ENCODE peak calls at places on chromosomes 2 and 18, in four cellular contexts. I is colonic mucosa, V is HFF-Myc, U is brain microvascular endothelial cell. F is an unnamed sample.

GRCh38 chr2:43129676-43130547 is 96.5 kb downstream of the ZFP36L2 start:
- DNase-seq in I (no peak), V (no peak), U (no peak), F (peak)

GRCh38 chr2:15177103-15177502 is 384.0 kb downstream of the NBAS start:
- DNase-seq in V (no peak), I (no peak), U (peak), F (no peak)

GRCh38 chr2:47298739-47299138 is 104.2 kb upstream of the MSH2 start:
- DNase-seq in U (no peak), I (no peak), V (no peak), F (no peak)

GRCh38 chr18:69580107-69580506 is 179.4 kb downstream of the DOK6 start:
- DNase-seq in I (no peak), U (no peak), V (no peak), F (no peak)

GRCh38 chr2:2332381-2332780 is 1.3 kb upstream of the MYT1L start:
- DNase-seq in V (no peak), I (no peak), U (no peak), F (no peak)

GRCh38 chr18:58470292-58470691 is 158.6 kb downstream of the ALPK2 start:
- DNase-seq in V (no peak), I (no peak), U (no peak), F (no peak)

GRCh38 chr2:84963692-84964405 is 7.1 kb upstream of the KCMF1 start:
- DNase-seq in U (peak), I (no peak), V (no peak), F (peak)

GRCh38 chr2:22209545-22209944 is 1085.8 kb downstream of the TDRD15 start:
- DNase-seq in V (no peak), U (no peak), I (no peak), F (no peak)

GRCh38 chr18:49812321-49813070 is 837 bp downstream of the ACAA2 start:
- DNase-seq in I (no peak), U (no peak), V (no peak), F (peak)

GRCh38 chr2:223635080-223635479 is 32.9 kb upstream of the SCG2 start:
- DNase-seq in I (no peak), V (no peak), U (no peak), F (peak)

GRCh38 chr2:186687774-186688173 is 6.1 kb upstream of the FAM171B start:
- DNase-seq in I (no peak), V (peak), U (no peak), F (no peak)

GRCh38 chr2:47077442-47078117 is 77.5 kb downstream of the STPG4 start:
- DNase-seq in V (no peak), U (no peak), I (no peak), F (no peak)

GRCh38 chr2:29336334-29336733 is 221.1 kb downstream of the CLIP4 start:
- DNase-seq in U (no peak), I (no peak), V (no peak), F (no peak)

GRCh38 chr2:15041429-15041837 is 408.9 kb downstream of the LRATD1 start:
- DNase-seq in I (no peak), V (no peak), U (no peak), F (no peak)

GRCh38 chr18:11005528-11005927 is 143.8 kb downstream of the PIEZO2 start:
- DNase-seq in I (peak), U (peak), V (peak), F (peak)

GRCh38 chr2:226362991-226363390 is 436.6 kb downstream of the IRS1 start:
- DNase-seq in I (no peak), V (no peak), U (peak), F (peak)

GRCh38 chr2:134508396-134508795 is 210.4 kb downstream of the TMEM163 start:
- DNase-seq in I (no peak), U (no peak), V (no peak), F (no peak)

GRCh38 chr2:134086594-134087219 is 167.2 kb upstream of the MGAT5 start:
- DNase-seq in V (no peak), U (no peak), I (no peak), F (no peak)

GRCh38 chr2:23495661-23496114 is 110.7 kb downstream of the KLHL29 start:
- DNase-seq in V (no peak), I (no peak), U (no peak), F (no peak)

GRCh38 chr2:328761-329160 is 40.9 kb upstream of the ALKAL2 start:
- DNase-seq in U (peak), V (no peak), I (no peak), F (no peak)

GRCh38 chr2:144379891-144380311 is 140.0 kb downstream of the ZEB2 start:
- DNase-seq in U (no peak), V (no peak), I (no peak), F (no peak)

GRCh38 chr2:232687382-232688160 is 9.6 kb upstream of the GIGYF2 start:
- DNase-seq in I (no peak), V (no peak), U (no peak), F (no peak)

GRCh38 chr2:160278889-160279196 is 78.8 kb upstream of the ITGB6 start:
- DNase-seq in U (peak), V (no peak), I (no peak), F (peak)

GRCh38 chr2:85308951-85309555 is 18.7 kb downstream of the TGOLN2 start:
- DNase-seq in I (peak), U (no peak), V (no peak), F (peak)

GRCh38 chr18:59697236-59697932 is at the start of gene CCBE1:
- DNase-seq in U (peak), V (no peak), I (peak), F (peak)

GRCh38 chr2:53786371-53787254 is at the start of the genes ASB3 and ERLEC1:
- DNase-seq in I (peak), U (peak), V (peak), F (peak)

GRCh38 chr2:55966431-55967118 is 43.0 kb upstream of the EFEMP1 start:
- DNase-seq in I (peak), U (no peak), V (no peak), F (peak)

GRCh38 chr18:72673242-72673641 is 129.1 kb upstream of the CBLN2 start:
- DNase-seq in V (no peak), U (no peak), I (no peak), F (no peak)

GRCh38 chr2:127688405-127688804 is 12.9 kb upstream of the SFT2D3 start:
- DNase-seq in U (no peak), V (no peak), I (no peak), F (no peak)

GRCh38 chr2:152510636-152511035 is 175.7 kb downstream of the FMNL2 start:
- DNase-seq in V (no peak), I (no peak), U (no peak), F (no peak)

GRCh38 chr2:186917866-186918265 is 68.9 kb upstream of the ZSWIM2 start:
- DNase-seq in V (no peak), I (no peak), U (no peak), F (no peak)

GRCh38 chr2:96537066-96537733 is 648 bp downstream of the ARID5A start:
- DNase-seq in U (no peak), I (peak), V (no peak), F (peak)

GRCh38 chr2:145752091-145752806 is 1232.3 kb upstream of the ZEB2 start:
- DNase-seq in I (no peak), U (peak), V (peak), F (peak)

GRCh38 chr2:134252092-134252775 is 1.6 kb upstream of the MGAT5 start:
- DNase-seq in I (no peak), V (no peak), U (no peak), F (peak)

GRCh38 chr2:97654791-97655190 is 8.9 kb downstream of the COX5B start:
- DNase-seq in U (no peak), I (no peak), V (no peak), F (no peak)

DNA sequence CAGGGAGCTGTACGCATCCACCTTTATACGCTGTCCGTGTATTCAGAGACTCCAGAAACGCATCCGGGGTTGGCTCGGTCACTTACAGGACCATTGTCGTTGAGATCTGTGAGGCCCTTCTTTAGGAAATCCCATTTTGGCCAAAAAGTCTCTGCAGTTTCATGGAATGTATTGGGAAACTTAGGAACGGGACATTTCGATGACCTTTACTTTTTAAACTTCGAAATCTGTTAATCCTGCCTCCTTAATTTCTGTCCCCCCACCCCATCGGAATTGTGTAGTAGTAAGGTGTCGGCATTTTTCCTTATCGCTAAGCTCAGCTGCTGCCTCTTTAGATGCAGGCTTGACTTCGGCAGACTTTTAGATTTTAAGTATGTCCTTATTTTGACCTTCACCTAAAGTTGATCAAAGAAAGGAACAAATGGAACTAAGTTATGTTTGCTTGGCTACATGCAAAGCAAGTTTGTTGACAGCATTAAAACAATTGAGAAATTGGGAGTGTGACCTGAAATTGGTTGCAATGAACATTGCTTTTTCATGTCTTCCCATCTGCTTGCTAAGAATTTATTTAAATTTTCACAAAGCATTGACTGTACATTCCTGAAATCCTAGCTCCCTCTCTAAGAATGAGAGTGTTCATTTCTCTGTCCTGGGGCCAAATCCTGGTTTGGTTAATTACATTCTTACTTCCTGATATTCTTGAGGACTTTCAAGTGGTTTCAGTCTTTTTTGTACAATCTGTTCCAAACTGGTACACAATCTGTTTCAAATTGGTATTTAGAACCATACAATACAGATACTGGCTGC is 886 bp upstream of the RAPH1 start:
- DNase-seq in V (no peak), I (no peak), U (no peak), F (peak)
- H3K4me3 ChIP-seq in V (peak), I (peak), U (peak), F (peak)

GRCh38 chr2:19364014-19364413 is 5.6 kb upstream of the OSR1 start:
- DNase-seq in I (no peak), U (no peak), V (no peak), F (no peak)
- H3K4me3 ChIP-seq in I (no peak), U (no peak), V (no peak), F (no peak)

GRCh38 chr2:27672723-27673486 is 9.2 kb downstream of the SLC4A1AP start:
- DNase-seq in I (no peak), U (no peak), V (no peak), F (no peak)
- H3K4me3 ChIP-seq in I (no peak), U (no peak), V (no peak), F (no peak)

GRCh38 chr2:39431592-39432316 is 5.3 kb downstream of the MAP4K3 start:
- DNase-seq in V (no peak), U (no peak), I (no peak), F (peak)
- H3K4me3 ChIP-seq in V (no peak), U (no peak), I (no peak), F (no peak)

GRCh38 chr2:118186858-118187254 is 98.6 kb downstream of the INSIG2 start:
- DNase-seq in V (no peak), I (no peak), U (no peak), F (no peak)
- H3K4me3 ChIP-seq in V (peak), I (no peak), U (no peak), F (peak)

DNA sequence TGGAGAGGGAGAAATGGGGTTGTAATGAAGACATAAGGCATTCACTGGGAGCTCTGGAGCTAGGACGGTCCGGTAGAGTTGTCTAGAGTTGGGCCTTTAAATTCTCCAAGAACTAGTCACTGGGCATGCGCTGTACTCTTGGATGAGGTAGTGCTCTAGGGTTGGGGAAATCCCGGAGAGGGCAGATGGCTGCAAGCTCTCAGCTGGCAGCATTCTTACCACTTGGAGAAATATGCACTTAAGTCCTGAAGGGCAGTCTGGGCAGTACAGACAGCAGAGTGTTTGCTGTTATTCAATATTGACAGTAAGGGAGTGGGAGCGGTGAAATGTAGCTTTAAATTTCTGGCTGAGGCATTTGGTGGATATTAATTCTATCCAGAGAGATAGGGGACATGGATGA is 214.6 kb downstream of the RDH14 start:
- DNase-seq in U (no peak), I (no peak), V (no peak), F (peak)
- H3K4me3 ChIP-seq in U (no peak), I (no peak), V (no peak), F (no peak)

GRCh38 chr18:7575465-7576026 is 8.4 kb downstream of the PTPRM start:
- DNase-seq in I (no peak), V (no peak), U (peak), F (peak)

GRCh38 chr18:7576685-7577084 is 9.6 kb downstream of the PTPRM start:
- DNase-seq in U (no peak), V (no peak), I (no peak), F (peak)

GRCh38 chr18:7577706-7578105 is 10.6 kb downstream of the PTPRM start:
- DNase-seq in V (no peak), U (peak), I (no peak), F (peak)

GRCh38 chr18:7579176-7579922 is 12.2 kb downstream of the PTPRM start:
- DNase-seq in V (no peak), U (no peak), I (no peak), F (peak)

GRCh38 chr18:7579923-7580542 is 12.9 kb downstream of the PTPRM start:
- DNase-seq in I (no peak), V (no peak), U (no peak), F (no peak)
- H3K4me3 ChIP-seq in I (no peak), V (no peak), U (no peak), F (no peak)

DNA sequence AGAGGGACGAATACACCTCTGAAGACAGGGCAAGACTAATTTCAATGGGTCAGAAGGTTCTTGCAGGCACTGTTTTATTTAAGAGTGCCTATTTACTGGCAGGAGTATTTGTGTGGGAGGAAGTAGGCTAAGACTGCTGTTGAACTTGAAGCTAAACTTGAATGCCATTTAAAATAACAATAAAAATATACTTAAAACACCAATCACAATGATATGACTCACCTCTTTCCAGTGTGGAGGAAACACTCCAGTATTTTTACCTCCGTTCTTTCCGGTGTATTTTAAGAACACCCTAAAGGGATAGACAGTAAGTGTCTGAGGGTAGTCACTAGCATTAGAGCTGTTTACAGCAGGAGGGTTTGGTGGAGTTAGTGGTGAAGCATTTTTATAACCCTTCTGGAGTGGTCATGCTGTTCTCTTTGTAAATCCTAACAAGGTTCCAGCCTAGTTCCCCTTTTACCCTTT is 9.6 kb upstream of the HOXD1 start:
- DNase-seq in U (no peak), V (no peak), I (no peak), F (no peak)
- H3K4me3 ChIP-seq in U (no peak), V (no peak), I (peak), F (no peak)

GRCh38 chr18:31041346-31042067 is 1.0 kb downstream of the DSC3 start:
- DNase-seq in U (no peak), I (peak), V (no peak), F (no peak)
- H3K4me3 ChIP-seq in U (peak), I (no peak), V (no peak), F (no peak)

F was measured in fibroblast of the aortic adventitia.